ENCODE peak calls at places on chromosome 15, in seven cellular contexts. S, Y, L, Z, J, A and O are unnamed samples.

GRCh38 chr15:90320062-90320884 is 31.8 kb upstream of the ZNF774 start:
- DNase-seq in S (peak; percentile 80), Y (peak; percentile 88), L (peak; percentile 87), Z (peak; percentile 78), J (peak; percentile 58), A (peak; percentile 84), O (peak; percentile 87)

GRCh38 chr15:41491889-41492288 is 1.8 kb upstream of the ITPKA start:
- DNase-seq in S (no peak), Y (no peak), L (no peak), Z (no peak), J (no peak), A (no peak), O (no peak)

GRCh38 chr15:92623435-92623834 is 32.1 kb downstream of the FAM174B start:
- DNase-seq in S (no peak), Y (no peak), L (no peak), Z (peak; percentile 73), J (no peak), A (no peak), O (peak; percentile 16)

GRCh38 chr15:69478259-69478687 is 25.7 kb downstream of the RPLP1 start:
- DNase-seq in S (peak; percentile 68), Y (peak; percentile 93), L (peak; percentile 70), Z (peak; percentile 34), J (no peak), A (peak; percentile 72), O (peak; percentile 31)

GRCh38 chr15:24761704-24762302 is 86.2 kb downstream of the NPAP1 start:
- DNase-seq in S (no peak), Y (no peak), L (no peak), Z (no peak), J (no peak), A (no peak), O (no peak)

GRCh38 chr15:101781927-101782326 is 21.4 kb upstream of the OR4F6 start:
- DNase-seq in S (no peak), Y (peak; percentile 21), L (no peak), Z (no peak), J (no peak), A (no peak), O (no peak)

GRCh38 chr15:68264282-68264681 is 13.3 kb upstream of the FEM1B start:
- DNase-seq in S (no peak), Y (no peak), L (no peak), Z (no peak), J (no peak), A (no peak), O (no peak)

GRCh38 chr15:69084404-69085030 is 70.0 kb downstream of the NOX5 start:
- DNase-seq in S (no peak), Y (no peak), L (no peak), Z (no peak), J (no peak), A (no peak), O (no peak)

GRCh38 chr15:82715003-82715402 is 5.3 kb upstream of the AP3B2 start:
- DNase-seq in S (no peak), Y (no peak), L (no peak), Z (no peak), J (no peak), A (no peak), O (no peak)

GRCh38 chr15:38216763-38217162 is 35.9 kb upstream of the SPRED1 start:
- DNase-seq in S (no peak), Y (no peak), L (no peak), Z (no peak), J (no peak), A (no peak), O (peak; percentile 20)

GRCh38 chr15:80210612-80211554 is 41.1 kb downstream of the CTXND1 start:
- DNase-seq in S (no peak), Y (no peak), L (no peak), Z (no peak), J (no peak), A (no peak), O (peak; percentile 11)

GRCh38 chr15:69380100-69380725 is 33.9 kb upstream of the KIF23 start:
- DNase-seq in S (no peak), Y (no peak), L (no peak), Z (no peak), J (no peak), A (no peak), O (no peak)

GRCh38 chr15:80937718-80938117 is 51.9 kb downstream of the MESD start:
- DNase-seq in S (no peak), Y (no peak), L (no peak), Z (no peak), J (no peak), A (no peak), O (no peak)

GRCh38 chr15:98878172-98878571 is 129.4 kb downstream of the PGPEP1L start:
- DNase-seq in S (no peak), Y (no peak), L (no peak), Z (no peak), J (no peak), A (no peak), O (no peak)

GRCh38 chr15:58283302-58283701 is 145.1 kb downstream of the AQP9 start:
- DNase-seq in S (no peak), Y (no peak), L (no peak), Z (no peak), J (no peak), A (no peak), O (no peak)

GRCh38 chr15:48946840-48947187 is 16.9 kb downstream of the SHC4 start:
- DNase-seq in S (no peak), Y (no peak), L (no peak), Z (no peak), J (no peak), A (no peak), O (no peak)
- H3K9me3 ChIP-seq in S (no peaks in the 10 kb centered on the region), Y (no peaks in the 10 kb centered on the region), L (no peaks in the 10 kb centered on the region), Z (no peaks in the 10 kb centered on the region), J (no peaks in the 10 kb centered on the region), A (no peaks in the 10 kb centered on the region), O (no peaks in the 10 kb centered on the region)

GRCh38 chr15:96019114-96019513 is 311.4 kb upstream of the NR2F2 start:
- DNase-seq in S (no peak), Y (no peak), L (no peak), Z (no peak), J (no peak), A (no peak), O (no peak)

GRCh38 chr15:96023081-96023480 is 307.4 kb upstream of the NR2F2 start:
- DNase-seq in S (no peak), Y (no peak), L (no peak), Z (no peak), J (no peak), A (no peak), O (no peak)

GRCh38 chr15:96014939-96015338 is 315.6 kb upstream of the NR2F2 start:
- DNase-seq in S (no peak), Y (no peak), L (no peak), Z (no peak), J (no peak), A (no peak), O (no peak)

GRCh38 chr15:96020133-96020532 is 310.4 kb upstream of the NR2F2 start:
- DNase-seq in S (no peak), Y (no peak), L (no peak), Z (no peak), J (no peak), A (no peak), O (no peak)
- H3K4me1 ChIP-seq in S (no peaks in the 10 kb centered on the region), Y (no peaks in the 10 kb centered on the region), L (peaks cover 12% of the 10 kb centered on the region), Z (no peaks in the 10 kb centered on the region), J (no peaks in the 10 kb centered on the region), A (no peaks in the 10 kb centered on the region), O (no peaks in the 10 kb centered on the region)

GRCh38 chr15:48499978-48500377 is 145.5 kb downstream of the FBN1 start:
- DNase-seq in S (no peak), Y (no peak), L (no peak), Z (no peak), J (no peak), A (no peak), O (no peak)
- H3K9me3 ChIP-seq in S (no peaks in the 10 kb centered on the region), Y (no peaks in the 10 kb centered on the region), L (no peaks in the 10 kb centered on the region), Z (no peaks in the 10 kb centered on the region), J (no peaks in the 10 kb centered on the region), A (no peaks in the 10 kb centered on the region), O (no peaks in the 10 kb centered on the region)

DNA sequence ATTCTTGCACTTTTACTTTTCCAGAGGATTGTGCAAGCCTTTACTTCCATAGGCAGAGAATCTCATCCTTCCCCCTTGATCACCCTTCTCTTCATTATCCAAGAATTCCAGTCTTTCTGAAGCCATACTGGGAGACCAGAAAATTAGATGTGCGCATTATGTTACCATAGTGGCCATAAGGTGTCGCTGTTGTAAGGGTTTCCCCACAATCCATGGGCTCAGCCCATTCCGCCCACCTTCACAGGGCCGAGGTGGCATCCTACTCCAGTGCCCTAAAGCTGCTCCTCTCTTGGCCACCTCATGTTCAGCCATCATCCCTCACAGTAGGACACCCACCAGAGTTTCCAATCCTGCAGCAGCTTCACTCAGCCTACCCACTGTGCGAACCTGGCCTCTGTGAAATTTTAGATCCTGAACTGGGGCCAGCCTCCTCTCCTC is 35.0 kb downstream of the CTSH start:
- DNase-seq in S (no peak), Y (peak; percentile 84), L (peak; percentile 68), Z (no peak), J (peak; percentile 36), A (no peak), O (peak; percentile 37)
- H3K4me1 ChIP-seq in S (peaks cover 10% of the 10 kb centered on the region), Y (no peaks in the 10 kb centered on the region), L (no peaks in the 10 kb centered on the region), Z (peaks cover 14% of the 10 kb centered on the region), J (no peaks in the 10 kb centered on the region), A (no peaks in the 10 kb centered on the region), O (no peaks in the 10 kb centered on the region)